ENCODE peak calls at places on chromosomes 16 and 17, in seven cellular contexts. O is heart left ventricle, V is K562, Z is erythroblast, U is right lobe of liver, Y is breast epithelium, K is transverse colon. P is an unnamed sample.

GRCh38 chr16:19136549-19137196 is 22.9 kb downstream of the ITPRIPL2 start:
- DNase-seq in V (no peak), K (peak; percentile 36), Y (no peak), Z (no peak), O (no peak), U (no peak), P (no peak)

GRCh38 chr17:59441459-59442096 is 110.1 kb downstream of the YPEL2 start:
- DNase-seq in V (no peak), K (no peak), Y (no peak), U (no peak), O (no peak), Z (no peak), P (no peak)

GRCh38 chr17:5128905-5129535 is 13.2 kb downstream of the USP6 start:
- DNase-seq in O (no peak), K (no peak), Y (no peak), Z (no peak), V (no peak), U (no peak), P (no peak)

GRCh38 chr17:57638284-57638683 is 106.8 kb downstream of the CCDC182 start:
- DNase-seq in Y (no peak), K (no peak), O (no peak), Z (no peak), U (no peak), V (no peak), P (no peak)

GRCh38 chr17:10614536-10615155 is 42.5 kb downstream of the MYH3 start:
- DNase-seq in Y (no peak), V (peak; percentile 25), O (no peak), Z (peak; percentile 33), U (no peak), K (peak; percentile 36), P (peak; percentile 68)

GRCh38 chr17:19381741-19382444 is 3.6 kb downstream of the MAPK7 start:
- DNase-seq in Y (no peak), K (no peak), V (no peak), O (no peak), U (no peak), Z (no peak), P (no peak)

GRCh38 chr16:324451-325334 is 27.8 kb downstream of the AXIN1 start:
- DNase-seq in V (peak; percentile 80), K (peak; percentile 42), Z (peak; percentile 94), U (no peak), Y (no peak), O (no peak), P (no peak)

GRCh38 chr17:80827646-80828643 is 163.7 kb upstream of the CHMP6 start:
- DNase-seq in O (no peak), V (no peak), Z (no peak), K (no peak), Y (no peak), U (no peak), P (no peak)

GRCh38 chr16:50889746-50890145 is 147.9 kb downstream of the CYLD start:
- DNase-seq in U (no peak), Y (no peak), V (no peak), O (no peak), Z (no peak), K (no peak), P (no peak)

GRCh38 chr16:27966756-27967155 is 96.8 kb downstream of the GSG1L start:
- DNase-seq in Y (no peak), O (no peak), V (peak; percentile 20), U (no peak), Z (no peak), K (no peak), P (no peak)

GRCh38 chr16:77234611-77235010 is 35.4 kb downstream of the SYCE1L start:
- DNase-seq in Z (no peak), U (no peak), Y (no peak), O (no peak), K (no peak), V (no peak), P (no peak)

GRCh38 chr17:14337596-14338079 is 36.8 kb downstream of the HS3ST3B1 start:
- DNase-seq in Y (no peak), U (no peak), K (no peak), O (no peak), V (no peak), Z (no peak), P (no peak)

GRCh38 chr17:47316316-47316715 is 7.4 kb upstream of the EFCAB13 start:
- DNase-seq in U (no peak), Y (no peak), V (no peak), O (no peak), K (no peak), Z (no peak), P (no peak)

GRCh38 chr16:89383095-89384003 is 107.0 kb downstream of the ANKRD11 start:
- DNase-seq in Y (no peak), U (peak; percentile 73), Z (peak; percentile 85), O (peak; percentile 52), K (peak; percentile 74), V (peak; percentile 75), P (peak; percentile 70)

GRCh38 chr17:80513892-80514291 is 30.7 kb upstream of the RPTOR start:
- DNase-seq in V (no peak), U (no peak), O (no peak), Z (no peak), Y (no peak), K (no peak), P (peak; percentile 52)

GRCh38 chr17:55144518-55144917 is 120.2 kb upstream of the HLF start:
- DNase-seq in V (no peak), Y (no peak), U (no peak), O (no peak), K (no peak), Z (no peak), P (no peak)

GRCh38 chr16:65071371-65072311 is 50.2 kb downstream of the CDH11 start:
- DNase-seq in K (peak; percentile 12), O (peak; percentile 16), V (no peak), Y (no peak), Z (no peak), U (no peak), P (peak; percentile 27)

GRCh38 chr16:30335598-30336474 is 19.3 kb downstream of the CD2BP2 start:
- DNase-seq in U (peak; percentile 87), V (peak; percentile 7), Z (no peak), O (no peak), Y (no peak), K (peak; percentile 37), P (peak; percentile 67)

GRCh38 chr17:64057701-64058263 is 37.3 kb upstream of the ICAM2 start:
- DNase-seq in V (no peak), K (no peak), Y (no peak), O (no peak), Z (no peak), U (no peak), P (no peak)

GRCh38 chr17:4837471-4838305 is 4.5 kb downstream of the MINK1 start:
- DNase-seq in V (no peak), U (no peak), K (no peak), Z (no peak), Y (no peak), O (no peak), P (peak; percentile 61)

GRCh38 chr16:75971334-75971733 is 245.0 kb upstream of the CPHXL start:
- DNase-seq in Z (no peak), V (no peak), O (no peak), Y (no peak), K (no peak), U (no peak), P (no peak)

GRCh38 chr17:57988301-57989010 is 402 bp upstream of the VEZF1 start:
- DNase-seq in V (peak; percentile 91), Z (peak; percentile 85), U (peak; percentile 80), Y (peak; percentile 56), K (peak; percentile 77), O (peak; percentile 79), P (peak; percentile 81)

GRCh38 chr17:1186214-1186820 is 6.5 kb upstream of the ABR start:
- DNase-seq in O (no peak), Y (no peak), V (no peak), U (no peak), Z (no peak), K (no peak), P (no peak)

GRCh38 chr17:61490540-61490975 is 38.3 kb downstream of the TBX4 start:
- DNase-seq in Y (no peak), O (no peak), Z (no peak), K (no peak), V (no peak), U (peak; percentile 33), P (no peak)

DNA sequence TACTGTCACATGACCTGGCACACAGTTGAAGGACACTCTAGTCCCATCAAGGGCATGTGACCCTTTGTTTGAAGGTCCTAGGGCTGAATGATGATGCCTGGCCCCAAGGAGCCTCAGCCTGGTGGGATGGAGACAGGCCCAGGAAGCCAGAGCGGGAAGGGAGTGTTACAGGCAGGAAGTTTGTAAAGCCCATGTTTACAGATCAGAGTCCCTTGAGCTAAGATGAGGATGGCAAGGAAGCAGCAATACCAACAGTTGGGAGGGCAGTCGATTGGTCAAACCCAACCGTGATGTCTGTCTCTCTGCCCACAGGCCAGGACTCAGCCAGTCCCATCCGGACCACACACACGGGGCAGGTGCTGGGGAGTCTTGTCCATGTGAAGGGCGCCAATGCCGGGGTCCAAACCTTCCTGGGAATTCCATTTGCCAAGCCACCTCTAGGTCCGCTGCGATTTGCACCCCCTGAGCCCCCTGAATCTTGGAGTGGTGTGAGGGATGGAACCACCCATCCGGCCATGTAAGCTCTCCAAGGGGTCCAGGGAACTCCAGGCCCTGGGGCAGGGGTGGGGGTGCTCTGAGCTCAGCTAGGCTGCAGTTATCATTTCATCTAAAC is 2.5 kb downstream of the CES2 start:
- DNase-seq in Z (no peak), V (no peak), U (peak; percentile 48), O (no peak), Y (no peak), K (no peak), P (no peak)
- TF ChIP-seq POLR2A in Z (no peak), V (no peak), U (no peak), O (no peak), Y (no peak), K (no peak), P (no peak)

GRCh38 chr17:82496529-82497434 is 22.8 kb upstream of the FOXK2 start:
- DNase-seq in Z (peak; percentile 95), Y (peak; percentile 93), V (peak; percentile 95), U (peak; percentile 98), K (peak; percentile 97), O (peak; percentile 97), P (peak; percentile 98)
- TF ChIP-seq POLR2A in Z (peak; percentile 60), Y (peak; percentile 79), V (peak; percentile 61), U (peak; percentile 58), K (peak; percentile 65), O (peak; percentile 87), P (peak; percentile 67)

GRCh38 chr17:82013772-82014321 is 8.8 kb downstream of the CENPX start:
- DNase-seq in Z (no peak), V (no peak), Y (no peak), U (no peak), K (no peak), O (peak; percentile 55), P (no peak)
- TF ChIP-seq POLR2A in Z (no peak), V (no peak), Y (no peak), U (no peak), K (no peak), O (no peak), P (no peak)

GRCh38 chr17:7589204-7589868 is 558 bp downstream of the SOX15 start:
- DNase-seq in Z (peak; percentile 88), V (no peak), Y (peak; percentile 79), K (peak; percentile 81), O (peak; percentile 82), U (peak; percentile 80), P (peak; percentile 90)
- TF ChIP-seq POLR2A in Z (peak; percentile 27), V (no peak), Y (no peak), K (no peak), O (no peak), U (no peak), P (no peak)

P was measured in testis.